ENCODE peak calls at places on chromosomes 2 and 18, in five cellular contexts. One of them, this sample, is unnamed.

GRCh38 chr2:85501244-85501643 is 37.7 kb upstream of the MAT2A start:
- DNase-seq in IMR-90: no peak
- DNase-seq in A549: peak; percentile 63
- DNase-seq in neural crest cell: no peak
- DNase-seq in AG09309: no peak
- DNase-seq in this sample: no peak

GRCh38 chr2:172977330-172978052 is 98.2 kb upstream of the MAP3K20 start:
- DNase-seq in IMR-90: no peak
- DNase-seq in A549: peak; percentile 63
- DNase-seq in neural crest cell: no peak
- DNase-seq in AG09309: no peak
- DNase-seq in this sample: no peak

GRCh38 chr2:64839844-64840243 is 149.4 kb upstream of the SLC1A4 start:
- DNase-seq in IMR-90: no peak
- DNase-seq in A549: no peak
- DNase-seq in neural crest cell: no peak
- DNase-seq in AG09309: no peak
- DNase-seq in this sample: no peak

GRCh38 chr18:6210349-6211173 is 204.2 kb downstream of the L3MBTL4 start:
- DNase-seq in IMR-90: no peak
- DNase-seq in A549: no peak
- DNase-seq in neural crest cell: no peak
- DNase-seq in AG09309: no peak
- DNase-seq in this sample: no peak

GRCh38 chr2:74982581-74982980 is 24.1 kb downstream of the POLE4 start:
- DNase-seq in IMR-90: no peak
- DNase-seq in A549: peak; percentile 19
- DNase-seq in neural crest cell: no peak
- DNase-seq in AG09309: no peak
- DNase-seq in this sample: no peak

GRCh38 chr2:25032094-25032493 is 9.8 kb upstream of the EFR3B start:
- DNase-seq in IMR-90: peak; percentile 17
- DNase-seq in A549: no peak
- DNase-seq in neural crest cell: no peak
- DNase-seq in AG09309: no peak
- DNase-seq in this sample: no peak

GRCh38 chr2:175431054-175431780 is 249.7 kb upstream of the ATP5MC3 start:
- DNase-seq in IMR-90: no peak
- DNase-seq in A549: no peak
- DNase-seq in neural crest cell: no peak
- DNase-seq in AG09309: no peak
- DNase-seq in this sample: no peak

GRCh38 chr2:111662771-111663470 is 221.1 kb downstream of the ANAPC1 start:
- DNase-seq in IMR-90: peak; percentile 10
- DNase-seq in A549: no peak
- DNase-seq in neural crest cell: no peak
- DNase-seq in AG09309: no peak
- DNase-seq in this sample: no peak

GRCh38 chr2:127841466-127842178 is 16.3 kb downstream of the POLR2D start:
- DNase-seq in IMR-90: no peak
- DNase-seq in A549: no peak
- DNase-seq in neural crest cell: no peak
- DNase-seq in AG09309: no peak
- DNase-seq in this sample: no peak

GRCh38 chr2:2683581-2683980 is 352.5 kb upstream of the MYT1L start:
- DNase-seq in IMR-90: no peak
- DNase-seq in A549: no peak
- DNase-seq in neural crest cell: no peak
- DNase-seq in AG09309: no peak
- DNase-seq in this sample: no peak

GRCh38 chr2:12352891-12353290 is 363.8 kb upstream of the TRIB2 start:
- DNase-seq in IMR-90: peak; percentile 6
- DNase-seq in A549: no peak
- DNase-seq in neural crest cell: no peak
- DNase-seq in AG09309: no peak
- DNase-seq in this sample: no peak

GRCh38 chr2:25606892-25607291 is 66.5 kb downstream of the DTNB start:
- DNase-seq in IMR-90: peak; percentile 41
- DNase-seq in A549: peak; percentile 60
- DNase-seq in neural crest cell: no peak
- DNase-seq in AG09309: no peak
- DNase-seq in this sample: no peak

GRCh38 chr2:32064713-32065112 is 1.4 kb downstream of the SPAST start:
- DNase-seq in IMR-90: no peak
- DNase-seq in A549: no peak
- DNase-seq in neural crest cell: no peak
- DNase-seq in AG09309: no peak
- DNase-seq in this sample: no peak

GRCh38 chr2:128315122-128315828 is 3.4 kb downstream of the HS6ST1 start:
- DNase-seq in IMR-90: no peak
- DNase-seq in A549: no peak
- DNase-seq in neural crest cell: no peak
- DNase-seq in AG09309: no peak
- DNase-seq in this sample: no peak

GRCh38 chr2:38128653-38129052 is 52.7 kb upstream of the CYP1B1 start:
- DNase-seq in IMR-90: no peak
- DNase-seq in A549: no peak
- DNase-seq in neural crest cell: no peak
- DNase-seq in AG09309: no peak
- DNase-seq in this sample: no peak

GRCh38 chr2:109381327-109381820 is 232.4 kb downstream of the SEPTIN10 start:
- DNase-seq in IMR-90: no peak
- DNase-seq in A549: no peak
- DNase-seq in neural crest cell: no peak
- DNase-seq in AG09309: no peak
- DNase-seq in this sample: no peak

GRCh38 chr2:232632904-232633412 is 446 bp upstream of the EFHD1 start:
- DNase-seq in IMR-90: no peak
- DNase-seq in A549: peak; percentile 41
- DNase-seq in neural crest cell: no peak
- DNase-seq in AG09309: no peak
- DNase-seq in this sample: no peak

GRCh38 chr2:14905571-14905970 is 273.1 kb downstream of the LRATD1 start:
- DNase-seq in IMR-90: no peak
- DNase-seq in A549: no peak
- DNase-seq in neural crest cell: no peak
- DNase-seq in AG09309: no peak
- DNase-seq in this sample: no peak

GRCh38 chr2:69018629-69019227 is 5.7 kb downstream of the ANTXR1 start:
- DNase-seq in IMR-90: no peak
- DNase-seq in A549: no peak
- DNase-seq in neural crest cell: no peak
- DNase-seq in AG09309: no peak
- DNase-seq in this sample: no peak

GRCh38 chr2:219912530-219912929 is 285.1 kb downstream of the SLC4A3 start:
- DNase-seq in IMR-90: peak; percentile 62
- DNase-seq in A549: no peak
- DNase-seq in neural crest cell: no peak
- DNase-seq in AG09309: peak; percentile 14
- DNase-seq in this sample: no peak

GRCh38 chr2:119684553-119684952 is 5.6 kb downstream of the TMEM177 start:
- DNase-seq in IMR-90: no peak
- DNase-seq in A549: no peak
- DNase-seq in neural crest cell: no peak
- DNase-seq in AG09309: no peak
- DNase-seq in this sample: no peak

GRCh38 chr2:239259603-239260298 is 141.1 kb downstream of the HDAC4 start:
- DNase-seq in IMR-90: no peak
- DNase-seq in A549: no peak
- DNase-seq in neural crest cell: no peak
- DNase-seq in AG09309: no peak
- DNase-seq in this sample: no peak

GRCh38 chr2:162164802-162165201 is 12.8 kb upstream of the GCG start:
- DNase-seq in IMR-90: peak; percentile 33
- DNase-seq in A549: no peak
- DNase-seq in neural crest cell: no peak
- DNase-seq in AG09309: no peak
- DNase-seq in this sample: no peak

GRCh38 chr2:111119004-111119846 is 1.5 kb upstream of the BCL2L11 start:
- DNase-seq in IMR-90: no peak
- DNase-seq in A549: no peak
- DNase-seq in neural crest cell: peak; percentile 18
- DNase-seq in AG09309: no peak
- DNase-seq in this sample: peak; percentile 33

GRCh38 chr2:135183822-135184221 is 131.7 kb downstream of the RAB3GAP1 start:
- DNase-seq in IMR-90: peak; percentile 33
- DNase-seq in A549: no peak
- DNase-seq in neural crest cell: no peak
- DNase-seq in AG09309: no peak
- DNase-seq in this sample: no peak

GRCh38 chr2:185291035-185291647 is 447.5 kb upstream of the FSIP2 start:
- DNase-seq in IMR-90: peak; percentile 10
- DNase-seq in A549: peak; percentile 41
- DNase-seq in neural crest cell: peak; percentile 51
- DNase-seq in AG09309: no peak
- DNase-seq in this sample: peak; percentile 67

GRCh38 chr2:222969491-222969890 is 82.5 kb upstream of the KCNE4 start:
- DNase-seq in IMR-90: peak; percentile 80
- DNase-seq in A549: no peak
- DNase-seq in neural crest cell: no peak
- DNase-seq in AG09309: peak; percentile 29
- DNase-seq in this sample: no peak

GRCh38 chr2:229431331-229431954 is 160.4 kb upstream of the PID1 start:
- DNase-seq in IMR-90: peak; percentile 57
- DNase-seq in A549: peak; percentile 69
- DNase-seq in neural crest cell: no peak
- DNase-seq in AG09309: peak; percentile 35
- DNase-seq in this sample: no peak

GRCh38 chr2:224357098-224357901 is 44.6 kb downstream of the FAM124B start:
- DNase-seq in IMR-90: peak; percentile 60
- DNase-seq in A549: peak; percentile 69
- DNase-seq in neural crest cell: peak; percentile 64
- DNase-seq in AG09309: peak; percentile 29
- DNase-seq in this sample: peak; percentile 67

GRCh38 chr2:98606431-98606830 is 1.9 kb downstream of the COA5 start:
- DNase-seq in IMR-90: no peak
- DNase-seq in A549: no peak
- DNase-seq in neural crest cell: no peak
- DNase-seq in AG09309: no peak
- DNase-seq in this sample: no peak

GRCh38 chr2:98607104-98607503 is 1.2 kb downstream of the COA5 start:
- DNase-seq in IMR-90: no peak
- DNase-seq in A549: no peak
- DNase-seq in neural crest cell: no peak
- DNase-seq in AG09309: no peak
- DNase-seq in this sample: no peak

GRCh38 chr2:98607741-98608117 is 583 bp downstream of the COA5 start:
- DNase-seq in IMR-90: peak; percentile 10
- DNase-seq in A549: no peak
- DNase-seq in neural crest cell: no peak
- DNase-seq in AG09309: no peak
- DNase-seq in this sample: no peak

GRCh38 chr2:98608962-98609604 is 694 bp downstream of the UNC50 start:
- DNase-seq in IMR-90: peak; percentile 58
- DNase-seq in A549: peak; percentile 7
- DNase-seq in neural crest cell: no peak
- DNase-seq in AG09309: no peak
- DNase-seq in this sample: peak; percentile 29

GRCh38 chr2:98608118-98608961 is at the start of the genes COA5 and UNC50:
- DNase-seq in IMR-90: peak; percentile 91
- DNase-seq in A549: peak; percentile 94
- DNase-seq in neural crest cell: peak; percentile 78
- DNase-seq in AG09309: peak; percentile 48
- DNase-seq in this sample: peak; percentile 90
- TF ChIP-seq CTCF in IMR-90: peak; percentile 5
- TF ChIP-seq CTCF in A549: no peak
- TF ChIP-seq CTCF in neural crest cell: no peak
- TF ChIP-seq CTCF in AG09309: peak; percentile 0
- TF ChIP-seq CTCF in this sample: peak; percentile 12

GRCh38 chr2:207896525-207897295 is 127.0 kb upstream of the FZD5 start:
- DNase-seq in IMR-90: no peak
- DNase-seq in A549: peak; percentile 18
- DNase-seq in neural crest cell: no peak
- DNase-seq in AG09309: no peak
- DNase-seq in this sample: peak; percentile 10
- TF ChIP-seq CTCF in IMR-90: no peak
- TF ChIP-seq CTCF in A549: no peak
- TF ChIP-seq CTCF in neural crest cell: peak; percentile 40
- TF ChIP-seq CTCF in AG09309: no peak
- TF ChIP-seq CTCF in this sample: no peak

GRCh38 chr18:49572935-49573334 is 11.1 kb downstream of the LIPG start:
- DNase-seq in IMR-90: no peak
- DNase-seq in A549: no peak
- DNase-seq in neural crest cell: peak; percentile 61
- DNase-seq in AG09309: no peak
- DNase-seq in this sample: no peak
- TF ChIP-seq CTCF in IMR-90: no peak
- TF ChIP-seq CTCF in A549: no peak
- TF ChIP-seq CTCF in neural crest cell: no peak
- TF ChIP-seq CTCF in AG09309: no peak
- TF ChIP-seq CTCF in this sample: no peak

GRCh38 chr2:84498150-84498799 is 18.0 kb upstream of the DNAH6 start:
- DNase-seq in IMR-90: no peak
- DNase-seq in A549: no peak
- DNase-seq in neural crest cell: no peak
- DNase-seq in AG09309: no peak
- DNase-seq in this sample: no peak
- TF ChIP-seq CTCF in IMR-90: no peak
- TF ChIP-seq CTCF in A549: no peak
- TF ChIP-seq CTCF in neural crest cell: no peak
- TF ChIP-seq CTCF in AG09309: no peak
- TF ChIP-seq CTCF in this sample: no peak

GRCh38 chr2:199607914-199608313 is 150.2 kb upstream of the SATB2 start:
- DNase-seq in IMR-90: no peak
- DNase-seq in A549: no peak
- DNase-seq in neural crest cell: no peak
- DNase-seq in AG09309: no peak
- DNase-seq in this sample: no peak

GRCh38 chr2:199602271-199602895 is 144.6 kb upstream of the SATB2 start:
- DNase-seq in IMR-90: no peak
- DNase-seq in A549: peak; percentile 49
- DNase-seq in neural crest cell: no peak
- DNase-seq in AG09309: no peak
- DNase-seq in this sample: no peak

GRCh38 chr2:199603748-199604291 is 146.1 kb upstream of the SATB2 start:
- DNase-seq in IMR-90: no peak
- DNase-seq in A549: no peak
- DNase-seq in neural crest cell: no peak
- DNase-seq in AG09309: no peak
- DNase-seq in this sample: no peak

GRCh38 chr2:199602896-199603482 is 145.2 kb upstream of the SATB2 start:
- DNase-seq in IMR-90: no peak
- DNase-seq in A549: no peak
- DNase-seq in neural crest cell: no peak
- DNase-seq in AG09309: no peak
- DNase-seq in this sample: no peak

DNA sequence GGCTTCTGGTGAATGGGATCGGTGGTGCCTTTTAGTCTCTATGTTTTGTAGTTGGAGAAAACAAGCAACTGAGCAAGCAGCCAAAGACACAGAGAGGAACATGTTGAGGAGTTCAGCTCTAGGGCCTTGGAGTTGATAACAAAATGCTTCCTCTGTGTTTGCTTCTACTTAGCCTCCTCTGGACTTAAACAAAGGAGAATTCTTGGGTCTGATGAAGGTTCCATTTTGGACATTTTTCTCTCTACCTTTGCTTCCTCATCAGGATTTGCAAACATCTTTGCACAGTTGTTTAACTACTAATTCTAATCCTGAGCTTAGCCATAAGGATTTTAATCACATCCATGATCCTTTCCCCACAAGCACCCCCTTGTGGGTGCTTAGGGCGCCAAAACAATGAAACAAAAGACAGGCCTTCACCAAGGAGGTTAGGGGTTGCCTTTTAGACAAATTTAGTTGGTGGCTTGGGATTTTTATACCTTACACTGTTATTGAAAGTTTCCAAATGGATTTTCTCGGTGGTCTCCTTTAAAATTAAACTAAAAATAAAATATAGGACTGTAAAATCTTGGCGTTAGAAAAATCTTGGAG is 148.5 kb upstream of the SATB2 start:
- DNase-seq in IMR-90: no peak
- DNase-seq in A549: no peak
- DNase-seq in neural crest cell: no peak
- DNase-seq in AG09309: no peak
- DNase-seq in this sample: no peak
- TF ChIP-seq CTCF in IMR-90: peak; percentile 12
- TF ChIP-seq CTCF in A549: no peak
- TF ChIP-seq CTCF in neural crest cell: peak; percentile 25
- TF ChIP-seq CTCF in AG09309: peak; percentile 37
- TF ChIP-seq CTCF in this sample: no peak